ENCODE peak calls at places on chromosomes 16 and 17, in seven cellular contexts. Y is IMR-90, N is mesendoderm, J is H1, F is mesenchymal stem cell, H is neuronal stem cell, A is H9. T is an unnamed sample.

GRCh38 chr16:66166451-66166850 is 200.0 kb upstream of the CDH5 start:
- DNase-seq in H (no peak), Y (peak), F (no peak), J (no peak), A (no peak), N (no peak), T (no peak)

GRCh38 chr17:66691644-66692500 is 143.0 kb upstream of the CACNG5 start:
- DNase-seq in J (no peak), Y (peak), F (peak), N (no peak), H (no peak), A (peak), T (no peak)

GRCh38 chr17:73099504-73099903 is 7.0 kb upstream of the SLC39A11 start:
- DNase-seq in N (no peak), J (no peak), Y (no peak), A (no peak), H (no peak), F (no peak), T (no peak)

GRCh38 chr16:29806096-29806579 is at the start of gene MAZ:
- DNase-seq in N (no peak), H (no peak), J (no peak), A (no peak), Y (peak), F (no peak), T (no peak)

GRCh38 chr16:1287982-1288670 is 21.3 kb upstream of the UBE2I start:
- DNase-seq in H (no peak), N (no peak), Y (peak), A (no peak), J (no peak), F (no peak), T (peak)

GRCh38 chr16:54177052-54177856 is 109.3 kb downstream of the IRX3 start:
- DNase-seq in N (no peak), J (no peak), Y (no peak), A (no peak), H (no peak), F (no peak), T (no peak)

GRCh38 chr17:83090424-83091256 is 11.2 kb downstream of the METRNL start:
- DNase-seq in J (no peak), F (no peak), A (no peak), H (no peak), Y (no peak), N (no peak), T (no peak)

GRCh38 chr17:1647802-1648581 is 1.7 kb downstream of the RILP start:
- DNase-seq in N (peak), J (peak), A (peak), Y (no peak), F (no peak), H (no peak), T (no peak)

GRCh38 chr17:43453331-43453812 is 30.4 kb upstream of the DHX8 start:
- DNase-seq in N (no peak), J (no peak), H (no peak), F (peak), Y (no peak), A (no peak), T (no peak)

GRCh38 chr16:81578636-81579413 is 134.2 kb downstream of the CMIP start:
- DNase-seq in N (no peak), H (no peak), A (no peak), J (no peak), Y (no peak), F (no peak), T (no peak)

GRCh38 chr17:76727745-76728456 is 1.3 kb downstream of the METTL23 start:
- DNase-seq in A (no peak), Y (no peak), F (peak), J (no peak), H (no peak), N (no peak), T (peak)

GRCh38 chr17:80047176-80047575 is 10.7 kb downstream of the CCDC40 start:
- DNase-seq in J (no peak), H (no peak), A (no peak), Y (no peak), F (no peak), N (no peak), T (no peak)

GRCh38 chr16:68934402-68934801 is 91.1 kb downstream of the TANGO6 start:
- DNase-seq in A (no peak), F (no peak), H (no peak), N (no peak), Y (no peak), J (no peak), T (no peak)

GRCh38 chr16:48373258-48374050 is 11.8 kb downstream of the SIAH1 start:
- DNase-seq in A (no peak), N (no peak), J (no peak), Y (peak), H (no peak), F (no peak), T (no peak)

GRCh38 chr16:86495357-86495701 is 15.0 kb upstream of the FOXF1 start:
- DNase-seq in H (no peak), A (no peak), F (no peak), N (peak), J (no peak), Y (no peak), T (no peak)

DNA sequence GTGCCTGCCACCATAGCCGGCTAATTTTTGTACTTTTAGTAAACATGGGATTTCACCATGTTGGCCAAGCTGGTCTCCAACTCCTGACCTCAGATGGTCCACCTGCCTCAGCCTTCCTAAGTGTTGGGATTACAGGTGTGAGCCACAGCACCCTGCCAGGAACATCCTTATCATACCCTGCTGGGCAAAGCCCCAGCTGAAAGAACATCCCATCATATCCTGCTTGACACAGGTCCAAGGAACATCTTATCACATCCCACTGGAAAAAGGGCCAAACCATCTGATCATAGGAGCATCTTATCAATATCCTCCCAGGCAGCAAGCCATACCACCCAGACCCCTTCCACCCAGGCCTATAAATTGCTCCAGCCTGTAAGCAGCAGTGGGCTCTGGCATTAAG is 1109.2 kb upstream of the CDH8 start:
- DNase-seq in N (no peak), F (no peak), J (no peak), H (no peak), A (no peak), Y (no peak), T (no peak)
- H2BK120ac ChIP-seq in N (no peak), F (no peak), J (no peak), H (no peak), A (no peak), Y (no peak), T (no peak)

GRCh38 chr16:56947604-56947995 is 14.2 kb upstream of the CETP start:
- DNase-seq in J (no peak), A (no peak), Y (no peak), H (no peak), N (no peak), F (no peak), T (no peak)
- H3K4ac ChIP-seq in J (no peak), A (no peak), Y (no peak), H (no peak), N (no peak), F (no peak), T (no peak)

GRCh38 chr17:41760878-41761277 is 25.6 kb downstream of the JUP start:
- DNase-seq in Y (no peak), H (no peak), F (no peak), A (no peak), J (no peak), N (no peak), T (no peak)
- H2BK120ac ChIP-seq in Y (no peak), H (no peak), F (no peak), A (no peak), J (no peak), N (no peak), T (no peak)

DNA sequence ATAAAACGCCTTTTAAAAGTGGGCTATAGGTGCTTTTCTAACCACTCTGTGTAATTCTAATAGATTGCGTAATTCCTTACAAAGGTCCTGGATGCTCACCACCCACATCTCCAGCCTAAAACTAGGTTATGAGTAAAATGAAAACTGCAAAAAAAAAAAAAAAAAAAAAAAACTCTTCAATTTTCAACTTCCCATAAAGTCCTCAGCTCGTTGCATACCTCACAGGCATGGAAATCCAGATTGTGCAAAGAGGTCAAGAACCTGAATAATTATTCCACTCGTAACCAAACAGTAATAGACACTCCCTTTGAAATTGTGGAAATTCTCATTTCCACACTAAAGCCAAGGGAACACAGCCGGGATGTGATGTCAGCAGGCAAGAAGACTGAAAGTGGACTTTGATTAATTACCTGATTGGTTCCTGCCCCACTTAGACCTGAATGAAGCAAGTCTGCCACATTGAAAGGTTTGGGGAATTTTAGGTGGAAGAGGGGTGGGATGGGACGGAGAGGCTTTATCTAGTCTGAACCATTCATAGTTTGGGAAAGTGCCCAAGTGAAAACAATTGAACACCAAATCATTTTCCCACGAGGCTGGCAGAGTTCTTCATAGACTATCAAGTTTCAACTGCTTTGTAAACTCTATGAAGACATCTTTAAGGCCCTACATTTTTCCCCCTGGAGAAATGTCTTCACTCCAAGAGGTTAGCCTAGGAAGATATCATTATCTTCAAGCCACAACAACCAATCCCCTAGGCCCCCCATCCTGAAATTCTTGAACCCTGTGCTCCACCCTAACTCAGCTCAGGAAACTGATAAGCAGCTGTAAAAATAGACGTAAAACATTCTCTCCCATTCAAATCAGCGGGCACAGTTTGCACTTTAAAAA is 49.1 kb upstream of the TANC2 start:
- DNase-seq in Y (peak), J (no peak), N (no peak), H (no peak), A (no peak), F (peak), T (no peak)
- H3K4ac ChIP-seq in Y (no peak), J (no peak), N (no peak), H (no peak), A (no peak), F (no peak), T (no peak)

GRCh38 chr17:75723201-75723930 is 2.1 kb downstream of the ITGB4 start:
- DNase-seq in N (no peak), F (no peak), H (no peak), Y (no peak), J (no peak), A (no peak), T (peak)

GRCh38 chr17:75722076-75722475 is 817 bp downstream of the ITGB4 start:
- DNase-seq in Y (no peak), F (no peak), H (no peak), N (no peak), J (no peak), A (no peak), T (no peak)

GRCh38 chr17:75722542-75723095 is 1.4 kb downstream of the ITGB4 start:
- DNase-seq in J (no peak), N (no peak), H (no peak), A (no peak), F (no peak), Y (no peak), T (no peak)

GRCh38 chr17:75725504-75725903 is 4.2 kb downstream of the ITGB4 start:
- DNase-seq in N (no peak), A (no peak), F (no peak), J (no peak), H (no peak), Y (no peak), T (no peak)

GRCh38 chr17:75724016-75725003 is 3.1 kb downstream of the ITGB4 start:
- DNase-seq in N (no peak), Y (no peak), A (no peak), H (no peak), F (no peak), J (no peak), T (no peak)
- H2BK120ac ChIP-seq in N (no peak), Y (no peak), A (no peak), H (peak), F (no peak), J (no peak), T (no peak)

GRCh38 chr16:78289844-78290277 is 190.4 kb downstream of the WWOX start:
- DNase-seq in Y (no peak), A (no peak), H (no peak), J (no peak), F (no peak), N (no peak), T (no peak)

GRCh38 chr16:78289368-78289767 is 189.9 kb downstream of the WWOX start:
- DNase-seq in J (no peak), F (no peak), Y (no peak), N (no peak), A (no peak), H (no peak), T (no peak)

GRCh38 chr16:78291642-78292041 is 192.2 kb downstream of the WWOX start:
- DNase-seq in A (no peak), H (no peak), J (no peak), N (no peak), Y (no peak), F (no peak), T (no peak)

GRCh38 chr16:78288915-78289314 is 189.5 kb downstream of the WWOX start:
- DNase-seq in H (no peak), Y (no peak), J (no peak), A (no peak), F (no peak), N (no peak), T (no peak)

DNA sequence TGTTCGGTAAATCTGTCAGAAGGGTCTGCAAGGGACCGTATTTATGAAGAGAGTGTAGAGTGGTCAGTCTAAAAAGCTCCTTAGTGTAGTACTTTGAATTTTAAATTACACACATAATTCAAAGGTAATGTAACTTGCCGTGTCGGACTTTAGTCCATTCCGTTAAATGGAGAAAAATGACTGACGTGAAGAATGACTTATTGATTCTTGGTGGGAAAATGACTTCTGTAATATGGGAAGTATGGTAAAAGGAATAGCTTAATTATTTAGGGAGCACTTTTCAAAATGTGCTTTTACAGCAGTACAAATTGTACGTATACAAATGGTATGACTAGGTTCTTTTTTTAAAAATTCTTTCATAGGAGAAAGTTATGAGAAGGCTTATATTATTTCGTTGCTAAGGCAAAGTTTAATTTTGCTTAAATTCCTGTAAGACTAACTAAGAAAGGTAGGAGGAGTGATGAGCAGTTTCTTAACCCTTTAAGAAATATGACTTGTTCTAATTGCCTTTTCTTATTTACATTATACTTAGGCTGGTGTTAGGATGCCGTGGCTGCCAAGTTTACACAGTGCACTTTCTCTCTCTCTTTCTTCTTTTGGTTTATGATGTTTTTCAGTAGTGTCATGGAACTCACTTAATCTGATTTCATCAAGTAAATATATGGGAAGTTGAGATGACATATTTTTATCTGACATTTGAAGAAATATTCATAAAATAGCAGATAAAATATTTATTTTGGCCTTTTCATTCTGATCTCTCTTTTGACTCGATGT is 191.2 kb downstream of the WWOX start:
- DNase-seq in J (no peak), F (no peak), N (no peak), Y (no peak), H (no peak), A (no peak), T (no peak)
- H3K4ac ChIP-seq in J (no peak), F (no peak), N (no peak), Y (no peak), H (no peak), A (no peak), T (no peak)

T was measured in trophoblast cell.